ENCODE peak calls at places on chromosomes 1 and 21, in five cellular contexts. One of them, this sample, is unnamed.

GRCh38 chr1:8374356-8374755 is 56.4 kb downstream of the SLC45A1 start:
- DNase-seq in left ventricle myocardium inferior: no peak
- DNase-seq in mammary epithelial cell: no peak
- DNase-seq in psoas muscle: no peak
- DNase-seq in endothelial cell: no peak
- DNase-seq in this sample: no peak

GRCh38 chr1:233261206-233261605 is 34.3 kb downstream of the PCNX2 start:
- DNase-seq in left ventricle myocardium inferior: no peak
- DNase-seq in mammary epithelial cell: peak; percentile 4
- DNase-seq in psoas muscle: no peak
- DNase-seq in endothelial cell: no peak
- DNase-seq in this sample: no peak

GRCh38 chr21:43731891-43732711 is 13.2 kb downstream of the PDXK start:
- DNase-seq in left ventricle myocardium inferior: no peak
- DNase-seq in mammary epithelial cell: no peak
- DNase-seq in psoas muscle: peak; percentile 61
- DNase-seq in endothelial cell: no peak
- DNase-seq in this sample: no peak

GRCh38 chr21:43608225-43608624 is 51.1 kb downstream of the HSF2BP start:
- DNase-seq in left ventricle myocardium inferior: no peak
- DNase-seq in mammary epithelial cell: peak; percentile 90
- DNase-seq in psoas muscle: no peak
- DNase-seq in endothelial cell: no peak
- DNase-seq in this sample: no peak

GRCh38 chr1:111448482-111448917 is 556 bp downstream of the WDR77 start:
- DNase-seq in left ventricle myocardium inferior: no peak
- DNase-seq in mammary epithelial cell: peak; percentile 48
- DNase-seq in psoas muscle: no peak
- DNase-seq in endothelial cell: no peak
- DNase-seq in this sample: no peak

GRCh38 chr21:33028759-33029511 is 3.2 kb downstream of the OLIG2 start:
- DNase-seq in left ventricle myocardium inferior: no peak
- DNase-seq in mammary epithelial cell: no peak
- DNase-seq in psoas muscle: no peak
- DNase-seq in endothelial cell: no peak
- DNase-seq in this sample: no peak

GRCh38 chr1:218850367-218850766 is 323.3 kb upstream of the LYPLAL1 start:
- DNase-seq in left ventricle myocardium inferior: no peak
- DNase-seq in mammary epithelial cell: no peak
- DNase-seq in psoas muscle: no peak
- DNase-seq in endothelial cell: no peak
- DNase-seq in this sample: no peak

GRCh38 chr1:160742428-160743127 is 3.5 kb downstream of the SLAMF7 start:
- DNase-seq in left ventricle myocardium inferior: no peak
- DNase-seq in mammary epithelial cell: no peak
- DNase-seq in psoas muscle: no peak
- DNase-seq in endothelial cell: no peak
- DNase-seq in this sample: no peak

GRCh38 chr1:107862064-107862463 is 102.9 kb downstream of the VAV3 start:
- DNase-seq in left ventricle myocardium inferior: no peak
- DNase-seq in mammary epithelial cell: no peak
- DNase-seq in psoas muscle: no peak
- DNase-seq in endothelial cell: peak; percentile 53
- DNase-seq in this sample: no peak

DNA sequence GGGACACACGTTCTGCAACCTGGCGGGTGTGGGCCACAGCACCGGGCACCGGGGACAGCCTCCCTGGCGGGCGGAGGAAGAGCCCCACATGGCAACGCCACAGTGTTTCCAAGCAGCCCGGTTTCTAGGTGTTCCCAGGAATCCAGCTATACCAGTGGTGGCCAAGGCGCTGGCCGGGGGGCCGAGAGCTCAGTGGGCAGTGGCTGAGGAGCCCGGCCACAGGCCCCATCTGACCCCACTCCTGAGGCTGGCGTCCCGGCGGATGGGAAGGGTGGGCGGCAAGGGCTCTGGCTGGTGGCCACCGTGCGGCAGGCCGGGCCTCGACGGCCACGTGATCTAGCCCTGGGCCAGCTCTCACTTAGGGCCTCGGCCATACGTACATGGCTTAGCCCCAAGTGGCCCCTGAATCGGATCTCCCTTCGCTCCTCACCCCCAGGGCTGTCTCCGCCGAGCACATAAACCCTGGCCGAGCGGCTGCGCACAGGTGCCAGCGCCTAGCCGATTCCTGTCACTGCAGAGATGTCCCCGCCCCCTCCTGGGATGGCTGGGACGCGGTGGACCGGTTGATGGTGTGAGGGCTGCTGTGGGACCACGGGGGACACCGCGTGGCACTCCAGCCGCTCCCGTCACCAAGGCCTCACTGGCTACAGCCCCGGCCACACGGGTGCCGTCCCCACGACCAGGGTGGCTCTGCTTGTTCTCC is 68.6 kb downstream of the MORN1 start:
- DNase-seq in left ventricle myocardium inferior: no peak
- DNase-seq in mammary epithelial cell: no peak
- DNase-seq in psoas muscle: peak; percentile 59
- DNase-seq in endothelial cell: no peak
- DNase-seq in this sample: no peak
- TF ChIP-seq CTCF in left ventricle myocardium inferior: no peak
- TF ChIP-seq CTCF in mammary epithelial cell: no peak
- TF ChIP-seq CTCF in psoas muscle: peak; percentile 3
- TF ChIP-seq CTCF in endothelial cell: no peak
- TF ChIP-seq CTCF in this sample: no peak

DNA sequence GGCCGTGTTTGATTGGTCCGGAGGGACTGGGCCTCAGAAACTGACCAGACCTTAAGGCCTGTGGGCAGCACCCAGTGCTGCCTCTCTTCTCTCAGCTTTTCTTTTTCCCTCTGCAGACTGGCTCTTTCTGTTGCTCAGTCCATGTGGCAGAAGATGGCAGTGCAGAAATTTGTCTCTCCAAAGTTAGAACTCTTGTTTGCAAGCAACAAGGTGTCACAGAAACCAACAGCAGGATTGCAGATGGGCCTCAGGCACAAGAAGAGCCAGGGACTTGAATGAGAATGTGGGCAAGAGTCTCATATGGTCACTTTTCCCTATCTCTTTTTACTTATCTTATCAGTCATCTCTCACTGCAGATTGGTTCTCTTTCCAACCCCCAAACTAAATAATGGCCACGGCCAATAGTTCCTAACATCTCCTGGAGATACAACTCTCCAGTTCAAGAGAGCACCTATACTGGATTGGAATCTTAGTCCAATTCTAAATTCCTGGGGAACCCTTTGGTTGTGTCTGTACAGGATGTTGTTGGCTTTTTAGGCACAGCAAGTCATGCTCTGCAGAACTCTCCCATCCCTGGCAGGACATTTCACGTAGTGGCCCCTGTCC is 95.4 kb upstream of the RALGPS2 start:
- DNase-seq in left ventricle myocardium inferior: no peak
- DNase-seq in mammary epithelial cell: no peak
- DNase-seq in psoas muscle: no peak
- DNase-seq in endothelial cell: no peak
- DNase-seq in this sample: no peak
- TF ChIP-seq CTCF in left ventricle myocardium inferior: no peak
- TF ChIP-seq CTCF in mammary epithelial cell: no peak
- TF ChIP-seq CTCF in psoas muscle: no peak
- TF ChIP-seq CTCF in endothelial cell: no peak
- TF ChIP-seq CTCF in this sample: no peak

DNA sequence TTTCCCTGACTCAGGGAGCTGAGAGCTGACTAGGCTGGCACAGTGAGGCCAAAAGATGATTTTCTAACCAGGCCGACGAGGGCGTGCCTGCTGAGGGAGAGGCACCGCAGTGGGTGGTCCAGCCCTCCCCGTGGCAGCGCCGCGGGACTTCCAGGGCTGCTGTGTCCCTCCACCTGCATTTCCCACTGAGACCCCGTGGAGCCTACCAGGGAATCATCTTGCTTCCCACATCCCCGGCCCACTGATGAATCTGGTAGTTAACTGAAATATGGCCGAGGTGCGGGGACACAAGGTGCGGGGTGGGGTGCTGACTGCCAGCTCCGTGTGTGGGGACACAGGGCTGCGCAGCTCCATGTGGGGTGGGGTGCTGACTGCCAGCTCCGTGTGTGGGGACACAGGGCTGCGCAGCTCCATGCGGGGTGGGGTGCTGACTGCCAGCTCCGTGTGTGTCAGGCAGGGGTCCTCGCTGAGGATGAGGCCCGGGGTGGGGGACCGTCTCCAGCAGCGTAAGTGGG is 10.4 kb downstream of the WRAP73 start:
- DNase-seq in left ventricle myocardium inferior: no peak
- DNase-seq in mammary epithelial cell: no peak
- DNase-seq in psoas muscle: no peak
- DNase-seq in endothelial cell: no peak
- DNase-seq in this sample: no peak
- TF ChIP-seq CTCF in left ventricle myocardium inferior: no peak
- TF ChIP-seq CTCF in mammary epithelial cell: no peak
- TF ChIP-seq CTCF in psoas muscle: no peak
- TF ChIP-seq CTCF in endothelial cell: no peak
- TF ChIP-seq CTCF in this sample: no peak

GRCh38 chr1:26159113-26160039 is 497 bp downstream of the FAM110D start:
- DNase-seq in left ventricle myocardium inferior: peak; percentile 63
- DNase-seq in mammary epithelial cell: no peak
- DNase-seq in psoas muscle: no peak
- DNase-seq in endothelial cell: no peak
- DNase-seq in this sample: peak; percentile 33

GRCh38 chr1:26163684-26164035 is 4.8 kb downstream of the FAM110D start:
- DNase-seq in left ventricle myocardium inferior: no peak
- DNase-seq in mammary epithelial cell: no peak
- DNase-seq in psoas muscle: no peak
- DNase-seq in endothelial cell: no peak
- DNase-seq in this sample: no peak

GRCh38 chr1:26162220-26162703 is 3.4 kb downstream of the FAM110D start:
- DNase-seq in left ventricle myocardium inferior: no peak
- DNase-seq in mammary epithelial cell: peak; percentile 28
- DNase-seq in psoas muscle: no peak
- DNase-seq in endothelial cell: no peak
- DNase-seq in this sample: no peak

GRCh38 chr1:26160527-26161407 is 1.9 kb downstream of the FAM110D start:
- DNase-seq in left ventricle myocardium inferior: no peak
- DNase-seq in mammary epithelial cell: no peak
- DNase-seq in psoas muscle: no peak
- DNase-seq in endothelial cell: no peak
- DNase-seq in this sample: peak; percentile 10

GRCh38 chr1:26161408-26162219 is 2.7 kb downstream of the FAM110D start:
- DNase-seq in left ventricle myocardium inferior: peak; percentile 74
- DNase-seq in mammary epithelial cell: peak; percentile 47
- DNase-seq in psoas muscle: peak; percentile 69
- DNase-seq in endothelial cell: peak; percentile 44
- DNase-seq in this sample: no peak
- TF ChIP-seq CTCF in left ventricle myocardium inferior: peak; percentile 47
- TF ChIP-seq CTCF in mammary epithelial cell: peak; percentile 2
- TF ChIP-seq CTCF in psoas muscle: peak; percentile 29
- TF ChIP-seq CTCF in endothelial cell: peak; percentile 16
- TF ChIP-seq CTCF in this sample: peak; percentile 9

GRCh38 chr21:39125752-39126485 is 57.3 kb downstream of the PSMG1 start:
- DNase-seq in left ventricle myocardium inferior: no peak
- DNase-seq in mammary epithelial cell: peak; percentile 62
- DNase-seq in psoas muscle: no peak
- DNase-seq in endothelial cell: peak; percentile 54
- DNase-seq in this sample: peak; percentile 63
- TF ChIP-seq CTCF in left ventricle myocardium inferior: peak; percentile 76
- TF ChIP-seq CTCF in mammary epithelial cell: peak; percentile 79
- TF ChIP-seq CTCF in psoas muscle: peak; percentile 60
- TF ChIP-seq CTCF in endothelial cell: peak; percentile 21
- TF ChIP-seq CTCF in this sample: peak; percentile 63

DNA sequence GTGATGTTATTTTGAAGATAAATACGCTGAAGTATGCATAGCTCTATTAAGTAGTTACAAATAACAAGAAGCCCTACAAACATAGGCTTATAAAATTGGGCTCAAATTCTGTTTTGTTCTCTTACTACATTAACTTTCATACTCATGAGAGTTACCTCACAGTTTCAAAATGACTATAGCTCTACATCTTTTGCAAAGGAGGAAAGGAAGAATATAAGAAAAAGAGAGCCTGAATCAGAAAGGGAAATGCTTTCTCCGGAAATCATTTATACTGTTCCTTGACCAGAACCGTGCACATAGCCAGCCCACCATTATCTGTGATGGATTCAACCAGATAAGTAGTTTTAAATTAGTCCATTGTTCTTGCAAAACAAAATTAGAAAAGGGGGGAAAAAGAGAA is 1252.1 kb downstream of the NCAM2 start:
- DNase-seq in left ventricle myocardium inferior: no peak
- DNase-seq in mammary epithelial cell: no peak
- DNase-seq in psoas muscle: no peak
- DNase-seq in endothelial cell: no peak
- DNase-seq in this sample: no peak
- TF ChIP-seq CTCF in left ventricle myocardium inferior: no peak
- TF ChIP-seq CTCF in mammary epithelial cell: no peak
- TF ChIP-seq CTCF in psoas muscle: no peak
- TF ChIP-seq CTCF in endothelial cell: no peak
- TF ChIP-seq CTCF in this sample: no peak

DNA sequence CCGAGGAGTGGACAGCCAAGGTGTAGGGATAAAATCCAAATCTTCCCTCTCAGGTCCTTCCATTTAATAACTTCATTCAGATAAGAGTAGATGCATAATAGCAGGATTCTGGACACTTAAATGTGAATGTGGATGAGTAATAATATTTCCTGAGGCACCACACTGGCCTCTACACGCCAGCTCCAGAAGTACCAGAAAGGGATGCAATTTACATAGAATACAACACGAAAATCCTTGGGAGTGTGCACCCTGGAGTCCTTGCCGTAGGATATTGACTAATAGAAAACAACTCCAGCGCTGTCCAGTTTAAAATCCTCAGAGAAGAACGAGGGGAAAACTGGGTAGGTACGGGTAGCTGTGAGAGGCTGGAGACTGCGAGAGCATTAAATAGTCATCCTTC is 6.9 kb downstream of the PLXNA2 start:
- DNase-seq in left ventricle myocardium inferior: no peak
- DNase-seq in mammary epithelial cell: peak; percentile 24
- DNase-seq in psoas muscle: no peak
- DNase-seq in endothelial cell: no peak
- DNase-seq in this sample: no peak
- TF ChIP-seq CTCF in left ventricle myocardium inferior: no peak
- TF ChIP-seq CTCF in mammary epithelial cell: peak; percentile 31
- TF ChIP-seq CTCF in psoas muscle: no peak
- TF ChIP-seq CTCF in endothelial cell: no peak
- TF ChIP-seq CTCF in this sample: no peak

DNA sequence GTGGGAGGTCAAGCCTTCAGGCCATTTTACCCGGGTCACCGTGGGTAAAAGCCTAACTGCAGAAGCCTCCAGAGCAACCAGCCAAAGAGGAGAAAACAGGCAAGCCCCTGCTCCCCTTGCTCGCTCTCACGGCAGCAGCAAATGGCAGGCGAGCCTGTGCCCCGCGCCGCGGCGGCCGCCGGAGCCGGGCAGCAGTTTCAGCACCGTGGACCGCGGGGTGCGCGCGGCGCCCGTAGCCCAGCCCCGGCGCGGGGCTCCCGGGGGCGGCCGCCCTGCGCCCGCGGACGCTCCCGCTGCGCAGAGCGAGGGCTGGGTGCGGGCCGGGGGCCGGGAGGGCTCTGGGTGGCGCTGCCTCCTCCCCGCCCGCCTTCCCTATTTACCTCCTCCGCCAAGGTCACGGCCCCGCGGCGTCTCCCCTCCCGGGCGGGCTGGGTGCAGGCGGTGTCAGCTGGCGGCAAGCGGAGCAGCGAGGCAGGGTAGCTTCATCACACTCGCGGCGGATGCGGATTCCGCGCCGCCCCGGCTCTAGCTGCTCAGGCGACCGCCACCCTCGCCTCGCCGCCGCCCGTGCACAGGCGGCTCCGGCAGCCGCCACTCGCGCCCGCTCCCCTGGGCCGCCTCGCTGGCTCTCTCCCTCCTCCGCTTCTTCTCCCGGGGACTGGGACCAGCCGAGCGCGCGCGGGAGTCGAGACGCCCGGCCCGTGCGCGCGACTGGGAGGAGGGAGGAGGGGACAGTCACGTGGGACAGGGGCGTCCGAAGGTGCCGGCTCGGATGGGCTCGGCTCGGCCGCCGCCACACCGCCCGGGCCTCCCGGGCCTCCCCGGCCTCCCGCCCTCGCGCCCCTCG is at the start of gene RGS7:
- DNase-seq in left ventricle myocardium inferior: peak; percentile 14
- DNase-seq in mammary epithelial cell: peak; percentile 22
- DNase-seq in psoas muscle: peak; percentile 23
- DNase-seq in endothelial cell: peak; percentile 69
- DNase-seq in this sample: no peak
- TF ChIP-seq CTCF in left ventricle myocardium inferior: no peak
- TF ChIP-seq CTCF in mammary epithelial cell: no peak
- TF ChIP-seq CTCF in psoas muscle: no peak
- TF ChIP-seq CTCF in endothelial cell: no peak
- TF ChIP-seq CTCF in this sample: no peak

This sample was measured in CD14-positive monocyte.